ENCODE peak calls at places on chromosomes 5 and 9, in five cellular contexts. One of them, this sample, is unnamed.

GRCh38 chr9:99753436-99753835 is 68.2 kb upstream of the NR4A3 start:
- DNase-seq in tibial artery: no peak
- DNase-seq in A549: no peak
- DNase-seq in Caco-2: no peak
- DNase-seq in fibroblast of pulmonary artery: no peak
- DNase-seq in this sample: no peak

GRCh38 chr5:10235350-10235749 is 14.3 kb downstream of the ATPSCKMT start:
- DNase-seq in fibroblast of pulmonary artery: no peak
- DNase-seq in A549: peak; percentile 54
- DNase-seq in tibial artery: no peak
- DNase-seq in Caco-2: no peak
- DNase-seq in this sample: peak; percentile 22

GRCh38 chr5:56323505-56323904 is 90.4 kb upstream of the ANKRD55 start:
- DNase-seq in tibial artery: no peak
- DNase-seq in Caco-2: no peak
- DNase-seq in A549: peak; percentile 44
- DNase-seq in fibroblast of pulmonary artery: peak; percentile 79
- DNase-seq in this sample: peak; percentile 71

GRCh38 chr5:159821541-159821940 is 94.7 kb upstream of the ADRA1B start:
- DNase-seq in A549: no peak
- DNase-seq in tibial artery: no peak
- DNase-seq in fibroblast of pulmonary artery: no peak
- DNase-seq in Caco-2: no peak
- DNase-seq in this sample: no peak

GRCh38 chr5:122403965-122404364 is 91.9 kb downstream of the SNCAIP start:
- DNase-seq in tibial artery: no peak
- DNase-seq in A549: no peak
- DNase-seq in fibroblast of pulmonary artery: no peak
- DNase-seq in Caco-2: no peak
- DNase-seq in this sample: no peak

GRCh38 chr5:55714749-55715148 is 2.6 kb upstream of the SLC38A9 start:
- DNase-seq in A549: no peak
- DNase-seq in Caco-2: no peak
- DNase-seq in fibroblast of pulmonary artery: no peak
- DNase-seq in tibial artery: no peak
- DNase-seq in this sample: no peak

GRCh38 chr5:39501403-39501802 is 76.6 kb upstream of the DAB2 start:
- DNase-seq in tibial artery: peak; percentile 54
- DNase-seq in fibroblast of pulmonary artery: peak; percentile 81
- DNase-seq in A549: peak; percentile 32
- DNase-seq in Caco-2: no peak
- DNase-seq in this sample: peak; percentile 85

GRCh38 chr9:71709384-71709783 is 58.9 kb downstream of the CEMIP2 start:
- DNase-seq in fibroblast of pulmonary artery: no peak
- DNase-seq in tibial artery: no peak
- DNase-seq in A549: no peak
- DNase-seq in Caco-2: no peak
- DNase-seq in this sample: no peak

GRCh38 chr5:172123269-172123692 is 64.7 kb downstream of the STK10 start:
- DNase-seq in tibial artery: peak; percentile 71
- DNase-seq in fibroblast of pulmonary artery: peak; percentile 84
- DNase-seq in Caco-2: no peak
- DNase-seq in A549: peak; percentile 44
- DNase-seq in this sample: peak; percentile 75

GRCh38 chr5:93313672-93314071 is 267.3 kb downstream of the NR2F1-AS1 start:
- DNase-seq in fibroblast of pulmonary artery: no peak
- DNase-seq in Caco-2: no peak
- DNase-seq in tibial artery: no peak
- DNase-seq in A549: no peak
- DNase-seq in this sample: no peak

GRCh38 chr9:131227112-131228058 is 48.9 kb downstream of the FAM78A start:
- DNase-seq in tibial artery: no peak
- DNase-seq in fibroblast of pulmonary artery: peak; percentile 47
- DNase-seq in Caco-2: no peak
- DNase-seq in A549: peak; percentile 48
- DNase-seq in this sample: no peak

GRCh38 chr9:131226226-131226625 is 50.1 kb downstream of the FAM78A start:
- DNase-seq in Caco-2: no peak
- DNase-seq in fibroblast of pulmonary artery: no peak
- DNase-seq in A549: peak; percentile 58
- DNase-seq in tibial artery: no peak
- DNase-seq in this sample: no peak

GRCh38 chr9:131233556-131233955 is 42.8 kb downstream of the FAM78A start:
- DNase-seq in tibial artery: no peak
- DNase-seq in fibroblast of pulmonary artery: no peak
- DNase-seq in Caco-2: no peak
- DNase-seq in A549: no peak
- DNase-seq in this sample: no peak

GRCh38 chr9:131228988-131229387 is 47.3 kb downstream of the FAM78A start:
- DNase-seq in Caco-2: no peak
- DNase-seq in A549: no peak
- DNase-seq in tibial artery: no peak
- DNase-seq in fibroblast of pulmonary artery: peak; percentile 84
- DNase-seq in this sample: peak; percentile 75

DNA sequence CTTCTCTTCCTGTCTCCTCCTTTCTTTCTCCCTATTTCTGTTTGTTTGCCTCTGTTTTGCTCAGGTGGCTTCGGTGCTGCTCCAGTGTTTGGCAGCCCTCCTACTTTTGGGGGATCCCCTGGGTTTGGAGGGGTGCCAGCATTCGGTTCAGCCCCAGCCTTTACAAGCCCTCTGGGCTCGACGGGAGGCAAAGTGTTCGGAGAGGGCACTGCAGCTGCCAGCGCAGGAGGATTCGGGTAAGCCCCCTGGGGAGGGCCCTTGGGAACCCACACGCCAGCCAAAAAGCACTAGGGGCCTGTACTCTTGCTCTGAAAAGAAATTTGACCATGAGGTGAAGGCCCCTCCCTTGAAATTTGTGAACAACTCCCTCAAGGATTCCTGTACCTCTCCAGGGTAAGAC is 48.2 kb downstream of the FAM78A start:
- DNase-seq in Caco-2: no peak
- DNase-seq in A549: no peak
- DNase-seq in tibial artery: no peak
- DNase-seq in fibroblast of pulmonary artery: no peak
- DNase-seq in this sample: no peak
- H3K4me3 ChIP-seq in Caco-2: no peak overlapping the region
- H3K4me3 ChIP-seq in A549: no peak overlapping the region
- H3K4me3 ChIP-seq in tibial artery: peak overlapping the region; percentile 25
- H3K4me3 ChIP-seq in fibroblast of pulmonary artery: no peak overlapping the region
- H3K4me3 ChIP-seq in this sample: no peak overlapping the region

GRCh38 chr5:1376921-1377320 is 32.0 kb upstream of the CLPTM1L start:
- DNase-seq in A549: no peak
- DNase-seq in tibial artery: no peak
- DNase-seq in fibroblast of pulmonary artery: no peak
- DNase-seq in Caco-2: no peak
- DNase-seq in this sample: no peak
- TF ChIP-seq CTCF in A549: no peak
- TF ChIP-seq CTCF in tibial artery: no peak
- TF ChIP-seq CTCF in fibroblast of pulmonary artery: no peak
- TF ChIP-seq CTCF in Caco-2: no peak
- TF ChIP-seq CTCF in this sample: no peak

DNA sequence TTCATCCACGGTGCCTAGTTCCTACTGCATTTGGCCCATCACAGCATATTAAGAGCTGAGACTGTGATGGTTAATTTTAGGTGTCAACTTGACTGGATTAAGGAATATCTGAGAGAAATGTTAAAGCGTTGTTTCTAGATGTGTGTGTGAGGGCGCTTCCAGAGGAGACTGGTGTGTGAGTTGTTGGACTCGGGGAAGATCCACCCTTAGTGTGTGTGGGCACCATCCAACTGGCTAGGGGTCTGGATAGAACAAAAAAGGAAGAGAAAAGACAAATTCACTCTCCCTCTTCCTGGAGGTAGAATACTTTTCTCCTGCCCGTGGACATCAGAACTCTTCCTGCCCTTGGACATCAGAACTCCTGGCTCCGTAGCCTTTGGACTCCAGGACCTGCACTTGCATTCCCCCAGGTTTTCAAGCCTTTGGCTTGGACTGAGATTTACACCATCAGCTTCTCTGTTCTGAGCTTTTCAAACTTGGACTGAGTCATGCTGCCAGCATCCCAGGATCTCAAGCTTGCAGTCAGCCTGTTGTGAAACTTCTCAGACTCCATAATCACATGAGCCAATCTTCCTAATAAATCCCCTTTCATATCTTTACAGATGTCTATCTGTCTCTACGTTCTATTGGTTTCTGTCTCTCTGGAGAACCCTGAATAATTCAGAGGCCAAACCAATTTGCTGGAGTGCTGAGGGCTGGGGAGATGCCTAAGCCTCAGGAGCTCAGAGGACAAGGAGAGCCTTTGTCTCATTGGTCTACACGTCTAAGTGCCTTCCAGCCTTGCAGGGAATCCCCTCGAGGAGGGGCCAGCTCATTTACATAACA is 164.5 kb downstream of the DCP2 start:
- DNase-seq in A549: no peak
- DNase-seq in Caco-2: no peak
- DNase-seq in tibial artery: peak; percentile 59
- DNase-seq in fibroblast of pulmonary artery: peak; percentile 86
- DNase-seq in this sample: peak; percentile 76
- H3K4me3 ChIP-seq in A549: no peak overlapping the region
- H3K4me3 ChIP-seq in Caco-2: no peak overlapping the region
- H3K4me3 ChIP-seq in tibial artery: no peak overlapping the region
- H3K4me3 ChIP-seq in fibroblast of pulmonary artery: no peak overlapping the region
- H3K4me3 ChIP-seq in this sample: no peak overlapping the region

DNA sequence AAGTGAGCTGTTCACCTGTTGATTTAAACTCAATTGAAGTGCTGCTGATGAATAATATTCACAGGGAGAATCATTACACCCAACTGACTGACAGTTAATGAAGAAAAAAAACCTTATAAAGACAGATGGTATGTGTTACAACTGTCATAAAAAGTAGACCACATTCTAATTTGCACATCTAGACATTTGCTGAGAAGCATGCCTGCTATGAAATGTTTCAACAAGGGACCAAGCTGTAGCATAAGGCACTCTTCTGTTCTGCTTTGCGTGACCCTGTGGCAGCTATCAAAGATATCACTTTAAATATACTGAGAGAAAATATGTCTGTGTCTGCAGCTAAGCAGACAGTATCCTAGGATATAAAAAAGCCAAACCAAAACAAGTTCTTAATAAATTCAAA is 153.8 kb downstream of the TMEM232 start:
- DNase-seq in Caco-2: no peak
- DNase-seq in A549: no peak
- DNase-seq in tibial artery: no peak
- DNase-seq in fibroblast of pulmonary artery: no peak
- DNase-seq in this sample: no peak
- TF ChIP-seq CTCF in Caco-2: no peak
- TF ChIP-seq CTCF in A549: no peak
- TF ChIP-seq CTCF in tibial artery: no peak
- TF ChIP-seq CTCF in fibroblast of pulmonary artery: no peak
- TF ChIP-seq CTCF in this sample: no peak

GRCh38 chr5:37836173-37837100 is 3.4 kb downstream of the GDNF start:
- DNase-seq in Caco-2: no peak
- DNase-seq in tibial artery: no peak
- DNase-seq in A549: no peak
- DNase-seq in fibroblast of pulmonary artery: peak; percentile 16
- DNase-seq in this sample: peak; percentile 53
- H3K4me3 ChIP-seq in Caco-2: no peak overlapping the region
- H3K4me3 ChIP-seq in tibial artery: peak overlapping the region; percentile 51
- H3K4me3 ChIP-seq in A549: peak overlapping the region; percentile 51
- H3K4me3 ChIP-seq in fibroblast of pulmonary artery: peak overlapping the region; percentile 48
- H3K4me3 ChIP-seq in this sample: peak overlapping the region; percentile 58

GRCh38 chr5:154118832-154119442 is 71.6 kb upstream of the GALNT10 start:
- DNase-seq in fibroblast of pulmonary artery: no peak
- DNase-seq in tibial artery: no peak
- DNase-seq in A549: no peak
- DNase-seq in Caco-2: no peak
- DNase-seq in this sample: no peak
- TF ChIP-seq CTCF in fibroblast of pulmonary artery: no peak
- TF ChIP-seq CTCF in tibial artery: no peak
- TF ChIP-seq CTCF in A549: no peak
- TF ChIP-seq CTCF in Caco-2: no peak
- TF ChIP-seq CTCF in this sample: no peak

GRCh38 chr5:178861627-178862026 is 1.9 kb downstream of the ZNF354B start:
- DNase-seq in Caco-2: no peak
- DNase-seq in fibroblast of pulmonary artery: no peak
- DNase-seq in A549: no peak
- DNase-seq in tibial artery: no peak
- DNase-seq in this sample: no peak

GRCh38 chr5:178854284-178854683 is 5.5 kb upstream of the ZNF354B start:
- DNase-seq in A549: no peak
- DNase-seq in tibial artery: no peak
- DNase-seq in Caco-2: no peak
- DNase-seq in fibroblast of pulmonary artery: no peak
- DNase-seq in this sample: no peak

GRCh38 chr5:178859625-178860521 is at the start of gene ZNF354B:
- DNase-seq in tibial artery: peak; percentile 89
- DNase-seq in A549: peak; percentile 93
- DNase-seq in Caco-2: peak; percentile 95
- DNase-seq in fibroblast of pulmonary artery: peak; percentile 97
- DNase-seq in this sample: peak; percentile 95
- H3K4me3 ChIP-seq in tibial artery: peak within 1 kb of the TSS; percentile 99
- H3K4me3 ChIP-seq in A549: peak within 1 kb of the TSS; percentile 92
- H3K4me3 ChIP-seq in Caco-2: peak within 1 kb of the TSS; percentile 48
- H3K4me3 ChIP-seq in fibroblast of pulmonary artery: peak within 1 kb of the TSS; percentile 63
- H3K4me3 ChIP-seq in this sample: peak within 1 kb of the TSS; percentile 56

DNA sequence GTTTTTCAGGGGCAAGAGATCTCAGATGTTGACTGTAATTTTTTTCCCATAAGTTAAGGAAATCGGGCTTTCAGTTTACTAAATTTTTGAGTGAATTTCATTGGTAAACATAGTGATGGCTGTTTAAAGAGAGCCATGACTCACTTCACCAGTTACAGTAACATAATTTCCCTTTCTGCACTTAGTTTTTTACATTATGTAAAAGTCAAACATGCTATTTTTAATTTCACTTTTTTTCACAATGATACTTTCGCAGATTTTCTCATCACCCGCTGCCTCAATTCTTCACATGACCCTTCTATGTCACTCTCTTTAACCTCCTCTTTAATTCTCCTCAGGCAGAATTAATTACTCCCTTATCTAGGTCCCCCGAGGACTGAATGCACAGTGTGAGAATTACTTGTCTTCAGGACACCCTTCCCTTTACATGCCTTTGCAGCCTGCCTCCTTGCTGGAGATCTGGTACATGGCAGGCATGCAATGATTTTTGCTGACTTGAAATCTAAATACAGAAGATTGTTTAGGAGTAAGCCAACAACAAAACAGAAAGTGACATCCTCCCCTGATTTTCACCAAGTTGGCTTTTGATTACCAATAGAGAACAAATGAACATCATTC is 217.5 kb upstream of the S1PR3 start:
- DNase-seq in A549: peak; percentile 74
- DNase-seq in Caco-2: no peak
- DNase-seq in tibial artery: no peak
- DNase-seq in fibroblast of pulmonary artery: peak; percentile 64
- DNase-seq in this sample: peak; percentile 64
- TF ChIP-seq CTCF in A549: no peak
- TF ChIP-seq CTCF in Caco-2: no peak
- TF ChIP-seq CTCF in tibial artery: no peak
- TF ChIP-seq CTCF in fibroblast of pulmonary artery: peak; percentile 45
- TF ChIP-seq CTCF in this sample: peak; percentile 39